ENCODE peak calls at places on chromosomes 1 and 21, in six cellular contexts. C is CD8-positive, alpha-beta T cell; W is stimulated activated CD4-positive, alpha-beta T cell treated with anti-CD3 and anti-CD28 coated beads, Interleukin-4, amount 100 ng/mL, for 4 hours; V is T-helper 2 cell; D is AG08396; X is A673. Q is an unnamed sample.

GRCh38 chr1:183568176-183569041 is 21.9 kb downstream of the NCF2 start:
- DNase-seq in C (no peak), W (no peak), V (no peak), D (no peak), X (no peak), Q (no peak)

GRCh38 chr1:152959273-152959672 is 11.2 kb upstream of the SPRR4 start:
- DNase-seq in C (no peak), W (no peak), V (no peak), D (no peak), X (no peak), Q (no peak)

GRCh38 chr1:154773551-154773950 is 96.5 kb downstream of the KCNN3 start:
- DNase-seq in C (no peak), W (no peak), V (no peak), D (no peak), X (no peak), Q (no peak)

GRCh38 chr1:50425376-50426107 is 2.3 kb upstream of the DMRTA2 start:
- DNase-seq in C (no peak), W (no peak), V (no peak), D (peak), X (peak), Q (no peak)

GRCh38 chr1:56644064-56644940 is 812 bp upstream of the PRKAA2 start:
- DNase-seq in C (no peak), W (no peak), V (no peak), D (peak), X (no peak), Q (no peak)

GRCh38 chr21:26717146-26717739 is 128.0 kb downstream of the ADAMTS1 start:
- DNase-seq in C (no peak), W (no peak), V (no peak), D (peak), X (peak), Q (no peak)

GRCh38 chr1:87077959-87078673 is 163.7 kb downstream of the HS2ST1 start:
- DNase-seq in C (no peak), W (no peak), V (no peak), D (no peak), X (no peak), Q (no peak)

GRCh38 chr1:37474697-37475379 is 458 bp downstream of the ZC3H12A start:
- DNase-seq in C (no peak), W (no peak), V (no peak), D (peak), X (peak), Q (no peak)

GRCh38 chr1:19772053-19772452 is 27.7 kb downstream of the TMCO4 start:
- DNase-seq in C (no peak), W (no peak), V (no peak), D (no peak), X (no peak), Q (no peak)

GRCh38 chr1:159595006-159595405 is 7.4 kb downstream of the APCS start:
- DNase-seq in C (no peak), W (no peak), V (no peak), D (no peak), X (no peak), Q (no peak)

GRCh38 chr1:14318830-14319229 is 279.7 kb upstream of the KAZN start:
- DNase-seq in C (no peak), W (no peak), V (no peak), D (no peak), X (no peak), Q (no peak)

GRCh38 chr1:44068442-44068861 is 37.2 kb upstream of the SLC6A9 start:
- DNase-seq in C (no peak), W (no peak), V (no peak), D (no peak), X (no peak), Q (no peak)

GRCh38 chr1:232334246-232334645 is 295.7 kb downstream of the SIPA1L2 start:
- DNase-seq in C (no peak), W (no peak), V (no peak), D (no peak), X (no peak), Q (no peak)

GRCh38 chr1:82161651-82162238 is 361.0 kb downstream of the ADGRL2 start:
- DNase-seq in C (no peak), W (no peak), V (no peak), D (no peak), X (peak), Q (no peak)

GRCh38 chr21:16402752-16403151 is 673.0 kb downstream of the USP25 start:
- DNase-seq in C (no peak), W (no peak), V (no peak), D (no peak), X (no peak), Q (no peak)

GRCh38 chr1:3917761-3918160 is 17.7 kb upstream of the C1orf174 start:
- DNase-seq in C (no peak), W (no peak), V (no peak), D (no peak), X (no peak), Q (no peak)